ENCODE peak calls at places on chromosomes 4 and X, in nine cellular contexts. One of them, this sample, is unnamed.

GRCh38 chr4:140641789-140642439 is 73.2 kb upstream of the UCP1 start:
- DNase-seq in D341Med: no peak
- DNase-seq in NCI-H2081: no peak
- DNase-seq in NCI-H2029: no peak
- DNase-seq in pulmonary artery endothelial cell: no peak
- DNase-seq in cardiac muscle cell: peak
- DNase-seq in psoas muscle: no peak
- DNase-seq in NCI-H1092: no peak
- DNase-seq in mammary epithelial cell: peak
- DNase-seq in this sample: no peak

GRCh38 chrX:151396042-151396826 is 772 bp upstream of the VMA21 start:
- DNase-seq in psoas muscle: peak
- DNase-seq in mammary epithelial cell: no peak
- DNase-seq in D341Med: peak
- DNase-seq in NCI-H2029: peak
- DNase-seq in cardiac muscle cell: no peak
- DNase-seq in NCI-H2081: no peak
- DNase-seq in pulmonary artery endothelial cell: peak
- DNase-seq in NCI-H1092: peak
- DNase-seq in this sample: peak

GRCh38 chr4:14265651-14266050 is 638.1 kb upstream of the BOD1L1 start:
- DNase-seq in psoas muscle: no peak
- DNase-seq in NCI-H1092: no peak
- DNase-seq in NCI-H2081: no peak
- DNase-seq in pulmonary artery endothelial cell: peak
- DNase-seq in mammary epithelial cell: no peak
- DNase-seq in cardiac muscle cell: peak
- DNase-seq in NCI-H2029: no peak
- DNase-seq in D341Med: no peak
- DNase-seq in this sample: no peak

GRCh38 chrX:23883737-23884354 is 23.9 kb downstream of the APOO start:
- DNase-seq in mammary epithelial cell: peak
- DNase-seq in pulmonary artery endothelial cell: no peak
- DNase-seq in psoas muscle: no peak
- DNase-seq in cardiac muscle cell: peak
- DNase-seq in NCI-H2029: no peak
- DNase-seq in NCI-H1092: no peak
- DNase-seq in NCI-H2081: no peak
- DNase-seq in D341Med: no peak
- DNase-seq in this sample: no peak

GRCh38 chr4:186144180-186144579 is 39.7 kb downstream of the FAM149A start:
- DNase-seq in cardiac muscle cell: peak
- DNase-seq in pulmonary artery endothelial cell: no peak
- DNase-seq in NCI-H2029: no peak
- DNase-seq in NCI-H2081: no peak
- DNase-seq in psoas muscle: peak
- DNase-seq in D341Med: peak
- DNase-seq in mammary epithelial cell: peak
- DNase-seq in NCI-H1092: peak
- DNase-seq in this sample: peak

GRCh38 chr4:126057371-126057770 is 742.6 kb downstream of the FAT4 start:
- DNase-seq in D341Med: no peak
- DNase-seq in NCI-H2029: no peak
- DNase-seq in NCI-H1092: no peak
- DNase-seq in psoas muscle: no peak
- DNase-seq in NCI-H2081: no peak
- DNase-seq in cardiac muscle cell: no peak
- DNase-seq in mammary epithelial cell: peak
- DNase-seq in pulmonary artery endothelial cell: no peak
- DNase-seq in this sample: no peak

GRCh38 chr4:95165926-95166524 is 382.7 kb downstream of the UNC5C start:
- DNase-seq in psoas muscle: no peak
- DNase-seq in NCI-H2029: peak
- DNase-seq in cardiac muscle cell: peak
- DNase-seq in pulmonary artery endothelial cell: peak
- DNase-seq in D341Med: peak
- DNase-seq in NCI-H1092: peak
- DNase-seq in mammary epithelial cell: peak
- DNase-seq in NCI-H2081: peak
- DNase-seq in this sample: peak

GRCh38 chrX:19869195-19869594 is 18.2 kb downstream of the SH3KBP1 start:
- DNase-seq in NCI-H2081: no peak
- DNase-seq in cardiac muscle cell: no peak
- DNase-seq in NCI-H2029: no peak
- DNase-seq in pulmonary artery endothelial cell: no peak
- DNase-seq in D341Med: no peak
- DNase-seq in psoas muscle: no peak
- DNase-seq in NCI-H1092: no peak
- DNase-seq in mammary epithelial cell: no peak
- DNase-seq in this sample: no peak

GRCh38 chr4:65461781-65462180 is 208.5 kb downstream of the EPHA5 start:
- DNase-seq in mammary epithelial cell: no peak
- DNase-seq in NCI-H1092: no peak
- DNase-seq in pulmonary artery endothelial cell: no peak
- DNase-seq in NCI-H2029: no peak
- DNase-seq in cardiac muscle cell: no peak
- DNase-seq in psoas muscle: no peak
- DNase-seq in D341Med: no peak
- DNase-seq in NCI-H2081: no peak
- DNase-seq in this sample: no peak

This sample was measured in DMS 273 treated with DMSO at 0.1 percent for 48 hours.